ENCODE peak calls at places on chromosomes 5 and 9, in four cellular contexts. W is HTR-8/SVneo, Z is OCI-M1, E is T-helper 2 cell. Q is an unnamed sample.

GRCh38 chr5:131285637-131286399 is 22.0 kb downstream of the CDC42SE2 start:
- DNase-seq in W (no peak), E (no peak), Z (peak), Q (no peak)

GRCh38 chr5:59064256-59064655 is 481.4 kb downstream of the RAB3C start:
- DNase-seq in W (no peak), Z (no peak), E (no peak), Q (no peak)

GRCh38 chr9:105244996-105245719 is 707 bp downstream of the SLC44A1 start:
- DNase-seq in W (no peak), Z (peak), E (peak), Q (peak)

GRCh38 chr9:113299800-113300292 is 3.3 kb downstream of the RNF183 start:
- DNase-seq in Z (peak), W (no peak), E (no peak), Q (no peak)

GRCh38 chr9:16312116-16312515 is 558.4 kb downstream of the BNC2 start:
- DNase-seq in E (no peak), W (no peak), Z (no peak), Q (no peak)

GRCh38 chr9:121294866-121295661 is 27.1 kb downstream of the GSN start:
- DNase-seq in E (no peak), W (no peak), Z (no peak), Q (no peak)

GRCh38 chr5:19264821-19265220 is 723.2 kb downstream of the CDH18 start:
- DNase-seq in W (no peak), E (no peak), Z (no peak), Q (no peak)

GRCh38 chr9:90441814-90442213 is 200.8 kb downstream of the DIRAS2 start:
- DNase-seq in E (no peak), W (no peak), Z (no peak), Q (no peak)

GRCh38 chr5:149170292-149170691 is 29.0 kb downstream of the ABLIM3 start:
- DNase-seq in Z (no peak), W (no peak), E (no peak), Q (no peak)

GRCh38 chr5:24832021-24832420 is 187.2 kb upstream of the CDH10 start:
- DNase-seq in W (no peak), E (no peak), Z (no peak), Q (no peak)

GRCh38 chr9:79477955-79478751 is 93.6 kb upstream of the TLE4 start:
- DNase-seq in E (no peak), W (peak), Z (peak), Q (no peak)